ENCODE peak calls at places on chromosomes 3 and 15, in six cellular contexts. C, L, N, T, H and F are unnamed samples.
A peak's percentile ranks its signal among the peaks of the same experiment; 100 is the strongest.

GRCh38 chr15:42621386-42621785 is 46.0 kb downstream of the STARD9 start:
- DNase-seq in N (no peak), T (no peak), H (no peak), L (no peak), C (no peak), F (no peak)

GRCh38 chr3:148075829-148076716 is 621.6 kb upstream of the AGTR1 start:
- DNase-seq in H (peak; percentile 40), C (peak; percentile 33), N (no peak), T (peak; percentile 66), L (peak; percentile 40), F (no peak)

GRCh38 chr3:41485484-41485883 is 286.2 kb downstream of the CTNNB1 start:
- DNase-seq in H (no peak), T (no peak), C (no peak), L (no peak), N (no peak), F (no peak)

GRCh38 chr15:78368671-78369070 is 28.5 kb downstream of the CRABP1 start:
- DNase-seq in L (no peak), N (no peak), C (no peak), T (peak; percentile 10), H (peak; percentile 39), F (no peak)

GRCh38 chr3:13208706-13209295 is 135.6 kb upstream of the IQSEC1 start:
- DNase-seq in T (no peak), L (no peak), C (no peak), H (no peak), N (no peak), F (no peak)

GRCh38 chr3:99131876-99132275 is 230.4 kb upstream of the DCBLD2 start:
- DNase-seq in T (peak; percentile 66), N (no peak), C (peak; percentile 35), L (no peak), H (no peak), F (no peak)

GRCh38 chr15:34360298-34360697 is 6.7 kb downstream of the LPCAT4 start:
- DNase-seq in C (peak; percentile 63), N (no peak), H (no peak), T (no peak), L (no peak), F (no peak)

GRCh38 chr3:42270561-42270960 is 4.6 kb upstream of the CCK start:
- DNase-seq in H (no peak), C (no peak), T (no peak), N (no peak), L (peak; percentile 62), F (no peak)

GRCh38 chr3:29926391-29926790 is 645.5 kb downstream of the RBMS3 start:
- DNase-seq in C (no peak), T (no peak), L (no peak), N (no peak), H (no peak), F (no peak)

GRCh38 chr3:187968883-187969580 is 184.9 kb upstream of the LPP start:
- DNase-seq in T (peak; percentile 94), L (no peak), C (peak; percentile 42), H (no peak), N (no peak), F (no peak)

GRCh38 chr15:40002295-40002694 is 36.7 kb downstream of the SRP14 start:
- DNase-seq in T (peak; percentile 80), N (no peak), C (peak; percentile 28), H (no peak), L (no peak), F (no peak)

GRCh38 chr15:85743392-85744045 is 51.2 kb downstream of the KLHL25 start:
- DNase-seq in N (no peak), C (no peak), T (no peak), H (no peak), L (peak; percentile 59), F (no peak)

GRCh38 chr3:13714251-13714916 is 165.5 kb downstream of the FBLN2 start:
- DNase-seq in H (no peak), N (no peak), T (no peak), C (no peak), L (no peak), F (no peak)

GRCh38 chr3:88231632-88232031 is 81.9 kb downstream of the C3orf38 start:
- DNase-seq in H (no peak), T (no peak), L (no peak), N (no peak), C (no peak), F (no peak)

GRCh38 chr3:36444909-36445308 is 64.6 kb downstream of the STAC start:
- DNase-seq in N (no peak), H (no peak), L (no peak), T (no peak), C (peak; percentile 58), F (no peak)

GRCh38 chr15:39918688-39919385 is 1.2 kb downstream of the GPR176 start:
- DNase-seq in C (peak; percentile 74), L (no peak), T (peak; percentile 88), N (no peak), H (no peak), F (no peak)

GRCh38 chr3:38627956-38628355 is 21.5 kb downstream of the SCN5A start:
- DNase-seq in C (no peak), N (no peak), T (peak; percentile 29), L (no peak), H (no peak), F (no peak)

GRCh38 chr15:95668201-95668600 is 662.3 kb upstream of the NR2F2 start:
- DNase-seq in T (no peak), H (no peak), L (no peak), N (no peak), C (no peak), F (no peak)

GRCh38 chr15:75648156-75649000 is 666 bp downstream of the SNX33 start:
- DNase-seq in N (no peak), H (no peak), T (peak; percentile 51), C (peak; percentile 38), L (no peak), F (no peak)

GRCh38 chr3:117322866-117323265 is 613.3 kb downstream of the TUSC7 start:
- DNase-seq in N (no peak), C (no peak), H (peak; percentile 26), T (peak; percentile 1), L (no peak), F (no peak)

GRCh38 chr3:141738636-141739363 is 702 bp downstream of the RNF7 start:
- DNase-seq in L (no peak), C (peak; percentile 45), N (no peak), H (peak; percentile 63), T (peak; percentile 71), F (no peak)

GRCh38 chr15:60381148-60381788 is 16.5 kb downstream of the ANXA2 start:
- DNase-seq in H (no peak), N (no peak), T (peak; percentile 74), L (no peak), C (no peak), F (no peak)

GRCh38 chr15:59306520-59307163 is 66.0 kb downstream of the MYO1E start:
- DNase-seq in N (no peak), H (no peak), C (peak; percentile 48), L (no peak), T (peak; percentile 53), F (no peak)

GRCh38 chr15:101264011-101264410 is 12.2 kb upstream of the CHSY1 start:
- DNase-seq in C (no peak), T (peak; percentile 73), H (no peak), L (no peak), N (no peak), F (no peak)

GRCh38 chr3:172958565-172958964 is 182.5 kb downstream of the SPATA16 start:
- DNase-seq in L (no peak), N (no peak), C (no peak), T (no peak), H (no peak), F (no peak)

GRCh38 chr15:69034352-69034751 is 19.9 kb downstream of the NOX5 start:
- DNase-seq in L (no peak), T (peak; percentile 87), C (peak; percentile 95), H (no peak), N (no peak), F (no peak)

GRCh38 chr3:138434875-138435772 is 708 bp downstream of the ESYT3 start:
- DNase-seq in C (no peak), H (no peak), T (peak; percentile 28), N (no peak), L (no peak), F (peak; percentile 63)

GRCh38 chr3:10394491-10395025 is 73.6 kb upstream of the SEC13 start:
- DNase-seq in T (no peak), N (no peak), C (no peak), H (no peak), L (no peak), F (no peak)

GRCh38 chr15:91566116-91566515 is 287.4 kb upstream of the SLCO3A1 start:
- DNase-seq in T (no peak), H (no peak), C (no peak), L (no peak), N (no peak), F (no peak)

GRCh38 chr3:19025441-19025840 is 122.9 kb upstream of the KCNH8 start:
- DNase-seq in H (no peak), L (no peak), N (no peak), C (no peak), T (no peak), F (no peak)

GRCh38 chr3:46472736-46473135 is 8.0 kb upstream of the LTF start:
- DNase-seq in T (no peak), C (no peak), N (no peak), H (no peak), L (no peak), F (no peak)

GRCh38 chr3:61181874-61182273 is 69.4 kb downstream of the FHIT start:
- DNase-seq in L (peak; percentile 16), N (no peak), T (peak; percentile 66), C (peak; percentile 82), H (peak; percentile 76), F (no peak)

GRCh38 chr3:115834068-115834467 is 210.8 kb downstream of the GAP43 start:
- DNase-seq in N (no peak), L (no peak), H (no peak), T (peak; percentile 87), C (peak; percentile 67), F (no peak)

GRCh38 chr3:189324538-189325138 is 152.9 kb downstream of the TPRG1 start:
- DNase-seq in H (peak; percentile 76), L (peak; percentile 98), T (peak; percentile 74), N (peak; percentile 60), C (peak; percentile 99), F (no peak)